ENCODE peak calls at places on chromosomes 2 and 18, in five cellular contexts. G is activated CD4-positive, alpha-beta T cell treated with anti-CD3 and anti-CD28 coated beads, Interleukin-2, amount 50 U/mL, for 24 hours; V is activated T-helper 1 cell treated with anti-CD3 and anti-CD28 coated beads, Interleukin-2, amount 50 U/mL, for 16 hours; N is stimulated activated CD8-positive, alpha-beta memory T cell treated with anti-CD3 and anti-CD28 coated beads, Interleukin-2, amount 100 ng/mL, for 48 hours; X is uterus. K is an unnamed sample.

GRCh38 chr2:223560704-223561435 is 41.3 kb downstream of the SCG2 start:
- DNase-seq in G (no peak), V (no peak), N (no peak), X (no peak), K (no peak)

GRCh38 chr2:178109813-178110212 is 2.4 kb upstream of the RBM45 start:
- DNase-seq in G (no peak), V (no peak), N (no peak), X (no peak), K (no peak)

GRCh38 chr2:101619191-101619591 is 78.3 kb upstream of the MAP4K4 start:
- DNase-seq in G (no peak), V (no peak), N (no peak), X (peak), K (no peak)

GRCh38 chr2:58291726-58292430 is 50.8 kb upstream of the FANCL start:
- DNase-seq in G (no peak), V (no peak), N (no peak), X (no peak), K (no peak)

GRCh38 chr2:221166283-221166682 is 405.8 kb downstream of the EPHA4 start:
- DNase-seq in G (no peak), V (no peak), N (no peak), X (no peak), K (no peak)

GRCh38 chr18:43563780-43564179 is 286.5 kb upstream of the SYT4 start:
- DNase-seq in G (no peak), V (no peak), N (no peak), X (no peak), K (no peak)

GRCh38 chr2:28449489-28450395 is 46.1 kb upstream of the PLB1 start:
- DNase-seq in G (peak), V (peak), N (peak), X (no peak), K (peak)

GRCh38 chr18:22106536-22107292 is 62.7 kb upstream of the GATA6 start:
- DNase-seq in G (no peak), V (no peak), N (no peak), X (no peak), K (no peak)